ENCODE peak calls at places on chromosomes 7 and 10, in seven cellular contexts. H, J, M, P, F, E and W are unnamed samples. For H3K4me1, the result is how much of the 10 kb centered on the place peaks cover.

GRCh38 chr7:114825423-114825951 is 96.4 kb upstream of the MDFIC start:
- DNase-seq in P (no peak), H (no peak), E (no peak), M (no peak), J (no peak), F (no peak), W (no peak)

GRCh38 chr7:9204571-9204970 is 771.2 kb downstream of the NXPH1 start:
- DNase-seq in M (peak), J (no peak), F (no peak), P (no peak), E (no peak), H (no peak), W (no peak)

GRCh38 chr10:95295031-95295755 is 4.4 kb upstream of the PDLIM1 start:
- DNase-seq in P (peak), F (no peak), M (peak), J (peak), H (peak), E (peak), W (peak)

GRCh38 chr10:111137012-111137411 is 60.2 kb downstream of the ADRA2A start:
- DNase-seq in F (peak), H (no peak), J (no peak), E (no peak), P (no peak), M (no peak), W (no peak)

GRCh38 chr7:18518555-18518954 is 23.0 kb downstream of the HDAC9 start:
- DNase-seq in F (no peak), J (no peak), H (no peak), P (no peak), M (no peak), E (peak), W (no peak)

GRCh38 chr7:122383934-122384333 is 79.4 kb upstream of the FEZF1 start:
- DNase-seq in M (no peak), E (no peak), P (no peak), H (no peak), J (no peak), F (no peak), W (no peak)

GRCh38 chr7:130277763-130278643 is 11.3 kb downstream of the CPA2 start:
- DNase-seq in P (no peak), H (no peak), J (peak), M (peak), E (no peak), F (peak), W (peak)

GRCh38 chr7:96211954-96212353 is 109.9 kb downstream of the SLC25A13 start:
- DNase-seq in M (no peak), E (no peak), J (no peak), P (no peak), F (no peak), H (no peak), W (no peak)

GRCh38 chr7:155973451-155973997 is 161.3 kb upstream of the SHH start:
- DNase-seq in P (peak), J (no peak), F (no peak), H (no peak), M (no peak), E (no peak), W (no peak)

GRCh38 chr10:121791761-121792160 is 136.1 kb downstream of the ATE1 start:
- DNase-seq in M (no peak), P (no peak), H (no peak), J (no peak), F (no peak), E (no peak), W (no peak)

GRCh38 chr10:88730864-88731263 is 24.8 kb downstream of the LIPK start:
- DNase-seq in E (no peak), H (no peak), P (no peak), F (no peak), J (no peak), M (no peak), W (no peak)

GRCh38 chr10:38054361-38054797 is 39.8 kb upstream of the ZNF37A start:
- DNase-seq in M (peak), F (no peak), P (no peak), E (no peak), H (no peak), J (no peak), W (no peak)

GRCh38 chr7:78141533-78142281 is 343.1 kb downstream of the PHTF2 start:
- DNase-seq in M (no peak), H (no peak), J (no peak), E (no peak), F (no peak), P (no peak), W (no peak)

GRCh38 chr10:123807444-123808035 is 84.1 kb downstream of the CPXM2 start:
- DNase-seq in P (no peak), F (no peak), E (no peak), M (no peak), J (no peak), H (no peak), W (no peak)

GRCh38 chr7:155282671-155283070 is 15.0 kb upstream of the INSIG1 start:
- DNase-seq in H (no peak), E (no peak), M (no peak), F (no peak), J (no peak), P (no peak), W (no peak)

GRCh38 chr7:88111136-88111748 is 108.6 kb downstream of the SRI start:
- DNase-seq in E (peak), H (no peak), J (no peak), M (peak), P (no peak), F (peak), W (no peak)

GRCh38 chr10:68559251-68559650 is 886 bp upstream of the TET1 start:
- DNase-seq in F (no peak), H (no peak), P (no peak), E (no peak), M (no peak), J (no peak), W (no peak)

GRCh38 chr10:132420469-132421376 is 23.7 kb downstream of the PWWP2B start:
- DNase-seq in P (peak), H (no peak), J (no peak), M (peak), F (no peak), E (peak), W (no peak)

GRCh38 chr10:132418520-132419416 is 21.8 kb downstream of the PWWP2B start:
- DNase-seq in E (peak), F (no peak), P (peak), J (peak), H (no peak), M (peak), W (no peak)

GRCh38 chr10:132421377-132422168 is 24.6 kb downstream of the PWWP2B start:
- DNase-seq in F (no peak), E (peak), P (peak), J (peak), M (peak), H (no peak), W (peak)

GRCh38 chr10:132417957-132418441 is 21.0 kb downstream of the PWWP2B start:
- DNase-seq in P (peak), J (no peak), E (no peak), F (no peak), M (peak), H (no peak), W (no peak)

GRCh38 chr10:132419631-132420468 is 22.9 kb downstream of the PWWP2B start:
- DNase-seq in F (no peak), M (no peak), J (no peak), P (peak), H (no peak), E (peak), W (no peak)
- H3K4me1 ChIP-seq in F (under half), M (half or more), J (under half), P (half or more), H (under half), E (half or more), W (under half)

GRCh38 chr7:102305414-102306268 is 19.0 kb downstream of the SH2B2 start:
- DNase-seq in J (no peak), M (no peak), H (no peak), F (no peak), P (no peak), E (peak), W (no peak)
- H3K4me1 ChIP-seq in J (under half), M (under half), H (under half), F (under half), P (under half), E (half or more), W (under half)

DNA sequence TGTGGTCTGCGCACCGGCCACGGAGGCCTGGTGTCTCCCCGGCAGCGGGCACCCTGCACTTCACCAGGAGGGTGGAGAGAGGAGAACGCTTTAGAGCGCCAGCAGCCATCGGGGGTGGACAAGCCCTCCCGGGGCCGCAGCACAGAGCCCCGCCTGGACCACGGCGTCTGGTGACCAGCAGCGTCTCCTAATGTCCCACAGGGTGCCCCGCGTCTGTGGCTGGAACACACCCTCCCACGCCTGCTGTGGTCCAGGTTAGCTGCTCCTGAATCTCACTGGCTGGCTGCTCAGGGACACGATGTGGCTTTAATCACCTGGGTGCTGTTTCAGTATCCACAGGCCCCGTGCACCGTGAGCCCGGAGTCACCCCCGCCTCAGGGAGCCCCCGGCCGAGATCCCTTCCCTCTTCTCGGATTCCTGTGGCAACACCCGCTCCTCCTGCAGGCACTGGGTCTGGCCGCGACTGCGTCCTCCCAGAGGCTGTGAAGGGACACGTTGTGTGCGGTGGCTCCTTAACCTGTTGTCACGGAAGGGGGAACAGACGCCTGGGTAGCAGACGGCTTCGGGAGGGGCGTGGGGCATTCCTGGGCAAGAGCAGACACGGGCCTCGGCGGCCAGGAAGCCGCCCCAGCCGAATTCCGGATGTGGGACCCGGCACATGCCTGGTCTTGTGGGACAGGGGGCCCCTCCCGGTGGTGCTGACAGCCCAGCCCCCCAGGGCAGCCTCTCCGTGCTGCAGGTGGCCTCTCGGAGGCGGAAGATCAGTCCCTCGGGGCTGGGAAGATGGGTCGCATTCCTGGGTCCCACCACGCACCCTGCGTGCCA is 78.9 kb downstream of the FOXL3 start:
- DNase-seq in M (no peak), E (no peak), H (no peak), J (peak), P (peak), F (no peak), W (no peak)
- H3K4me1 ChIP-seq in M (under half), E (under half), H (under half), J (under half), P (under half), F (under half), W (under half)

DNA sequence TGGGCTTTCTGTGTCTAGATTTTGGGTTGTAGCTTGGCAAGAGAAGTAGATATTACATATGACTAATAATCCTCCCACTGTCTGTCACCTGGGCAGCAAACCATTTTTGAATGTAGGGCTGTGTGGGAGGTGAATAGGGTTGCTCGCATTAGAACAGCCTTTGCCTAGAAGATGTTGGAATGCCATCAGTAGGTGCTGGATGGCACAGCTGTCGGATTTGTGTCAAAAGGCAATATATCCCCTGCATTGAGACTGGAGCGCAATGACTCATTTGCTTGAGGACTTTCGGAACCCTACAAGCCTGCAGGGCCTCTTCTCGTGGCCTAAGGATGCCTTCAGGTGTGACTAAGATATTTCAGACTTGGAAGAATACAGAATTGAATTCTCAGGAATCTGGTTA is 323.8 kb downstream of the GPR158 start:
- DNase-seq in H (no peak), E (no peak), F (no peak), M (no peak), P (no peak), J (no peak), W (no peak)
- H3K4me1 ChIP-seq in H (under half), E (under half), F (under half), M (under half), P (under half), J (under half), W (under half)

GRCh38 chr7:2776353-2776752 is 67.8 kb downstream of the GNA12 start:
- DNase-seq in E (no peak), J (no peak), F (no peak), M (no peak), H (no peak), P (no peak), W (no peak)

GRCh38 chr7:2774935-2775334 is 69.2 kb downstream of the GNA12 start:
- DNase-seq in M (no peak), E (no peak), J (no peak), P (no peak), H (no peak), F (no peak), W (no peak)

GRCh38 chr7:2775785-2776184 is 68.3 kb downstream of the GNA12 start:
- DNase-seq in P (no peak), J (no peak), H (no peak), E (no peak), M (no peak), F (no peak), W (no peak)

GRCh38 chr7:2774280-2774679 is 69.8 kb downstream of the GNA12 start:
- DNase-seq in J (no peak), P (no peak), E (no peak), F (no peak), M (no peak), H (no peak), W (no peak)

GRCh38 chr7:2775376-2775775 is 68.7 kb downstream of the GNA12 start:
- DNase-seq in J (no peak), H (no peak), E (no peak), F (no peak), P (no peak), M (no peak), W (no peak)
- H3K4me1 ChIP-seq in J (under half), H (under half), E (under half), F (under half), P (under half), M (under half), W (under half)

GRCh38 chr7:148704189-148704588 is 5.5 kb downstream of the CUL1 start:
- DNase-seq in M (no peak), F (no peak), E (no peak), P (no peak), H (no peak), J (no peak), W (no peak)
- H3K4me1 ChIP-seq in M (half or more), F (under half), E (under half), P (half or more), H (half or more), J (half or more), W (under half)

GRCh38 chr10:35470535-35470934 is 134.2 kb downstream of the CCNY start:
- DNase-seq in H (no peak), J (no peak), M (peak), E (no peak), F (no peak), P (no peak), W (no peak)
- H3K4me1 ChIP-seq in H (under half), J (under half), M (under half), E (under half), F (under half), P (under half), W (under half)

GRCh38 chr7:110790992-110791391 is 299.9 kb upstream of the LRRN3 start:
- DNase-seq in F (no peak), J (no peak), P (no peak), H (no peak), E (no peak), M (no peak), W (no peak)
- H3K4me1 ChIP-seq in F (under half), J (under half), P (under half), H (under half), E (under half), M (under half), W (under half)

DNA sequence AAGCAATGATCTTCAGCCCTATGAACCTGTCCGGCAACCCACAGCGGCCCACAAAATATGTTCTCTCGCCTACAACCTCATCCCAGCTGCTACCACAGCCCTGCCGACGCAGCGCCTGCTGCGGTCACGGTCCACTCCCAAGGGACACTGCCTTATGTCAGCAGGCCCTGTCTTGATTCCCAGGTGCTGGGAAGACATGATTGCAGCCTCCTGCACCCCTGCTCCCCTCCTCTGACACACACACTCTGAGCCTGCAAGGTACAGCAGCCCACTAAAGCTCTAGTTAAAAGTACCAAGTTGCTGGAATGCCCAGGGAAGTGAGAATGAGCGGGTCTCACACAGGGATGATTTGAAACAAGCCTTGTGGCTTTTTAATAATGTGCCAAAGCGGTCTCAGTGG is 715.3 kb upstream of the GALNT17 start:
- DNase-seq in H (no peak), M (no peak), F (no peak), P (no peak), E (peak), J (no peak), W (no peak)
- H3K4me1 ChIP-seq in H (under half), M (under half), F (under half), P (under half), E (half or more), J (under half), W (under half)

GRCh38 chr10:74167443-74167842 is 16.4 kb downstream of the ADK start:
- DNase-seq in P (no peak), E (no peak), M (no peak), F (no peak), H (no peak), J (no peak), W (no peak)

GRCh38 chr10:74163313-74164068 is 12.5 kb downstream of the ADK start:
- DNase-seq in H (no peak), P (no peak), E (no peak), J (no peak), M (no peak), F (no peak), W (no peak)

GRCh38 chr10:74164641-74165529 is 13.9 kb downstream of the ADK start:
- DNase-seq in M (peak), H (no peak), F (no peak), E (no peak), P (no peak), J (no peak), W (no peak)

GRCh38 chr10:74165530-74165901 is 14.5 kb downstream of the ADK start:
- DNase-seq in M (no peak), F (no peak), J (no peak), P (no peak), H (no peak), E (no peak), W (no peak)
- H3K4me1 ChIP-seq in M (under half), F (under half), J (under half), P (under half), H (under half), E (under half), W (under half)